ENCODE peak calls at places on chromosomes 2 and 18, in eight cellular contexts. One of them, this sample, is unnamed.

GRCh38 chr2:233165895-233166661 is 85.4 kb upstream of the ATG16L1 start:
- DNase-seq in T-helper 22 cell: no peak
- DNase-seq in H7: no peak
- DNase-seq in psoas muscle: peak
- DNase-seq in Caki2: peak
- DNase-seq in CD8-positive, alpha-beta T cell: peak
- DNase-seq in SK-MEL-5: no peak
- DNase-seq in AG09309: peak
- DNase-seq in this sample: peak

GRCh38 chr18:50006470-50007046 is 188.4 kb downstream of the MYO5B start:
- DNase-seq in T-helper 22 cell: no peak
- DNase-seq in H7: no peak
- DNase-seq in psoas muscle: no peak
- DNase-seq in Caki2: no peak
- DNase-seq in CD8-positive, alpha-beta T cell: no peak
- DNase-seq in SK-MEL-5: no peak
- DNase-seq in AG09309: no peak
- DNase-seq in this sample: no peak

GRCh38 chr18:28541941-28542340 is 365.0 kb upstream of the CDH2 start:
- DNase-seq in T-helper 22 cell: no peak
- DNase-seq in H7: no peak
- DNase-seq in psoas muscle: no peak
- DNase-seq in Caki2: no peak
- DNase-seq in CD8-positive, alpha-beta T cell: no peak
- DNase-seq in SK-MEL-5: no peak
- DNase-seq in AG09309: no peak
- DNase-seq in this sample: no peak

GRCh38 chr18:39594206-39594605 is 2028.6 kb upstream of the CELF4 start:
- DNase-seq in T-helper 22 cell: no peak
- DNase-seq in H7: no peak
- DNase-seq in psoas muscle: no peak
- DNase-seq in Caki2: no peak
- DNase-seq in CD8-positive, alpha-beta T cell: no peak
- DNase-seq in SK-MEL-5: no peak
- DNase-seq in AG09309: no peak
- DNase-seq in this sample: no peak

GRCh38 chr2:10989782-10990181 is 78.0 kb downstream of the KCNF1 start:
- DNase-seq in T-helper 22 cell: no peak
- DNase-seq in H7: no peak
- DNase-seq in psoas muscle: no peak
- DNase-seq in Caki2: no peak
- DNase-seq in CD8-positive, alpha-beta T cell: no peak
- DNase-seq in SK-MEL-5: no peak
- DNase-seq in AG09309: no peak
- DNase-seq in this sample: no peak

GRCh38 chr2:216557820-216558219 is 59.2 kb downstream of the RPL37A start:
- DNase-seq in T-helper 22 cell: no peak
- DNase-seq in H7: peak
- DNase-seq in psoas muscle: no peak
- DNase-seq in Caki2: no peak
- DNase-seq in CD8-positive, alpha-beta T cell: no peak
- DNase-seq in SK-MEL-5: no peak
- DNase-seq in AG09309: no peak
- DNase-seq in this sample: no peak

GRCh38 chr2:241354668-241355658 is 1.1 kb upstream of the FARP2 start:
- DNase-seq in T-helper 22 cell: peak
- DNase-seq in H7: peak
- DNase-seq in psoas muscle: peak
- DNase-seq in Caki2: peak
- DNase-seq in CD8-positive, alpha-beta T cell: peak
- DNase-seq in SK-MEL-5: peak
- DNase-seq in AG09309: no peak
- DNase-seq in this sample: peak

GRCh38 chr2:150126839-150127238 is 360.6 kb downstream of the RND3 start:
- DNase-seq in T-helper 22 cell: no peak
- DNase-seq in H7: no peak
- DNase-seq in psoas muscle: no peak
- DNase-seq in Caki2: no peak
- DNase-seq in CD8-positive, alpha-beta T cell: no peak
- DNase-seq in SK-MEL-5: no peak
- DNase-seq in AG09309: no peak
- DNase-seq in this sample: no peak

GRCh38 chr2:20551231-20551944 is 99.5 kb downstream of the HS1BP3 start:
- DNase-seq in T-helper 22 cell: no peak
- DNase-seq in H7: no peak
- DNase-seq in psoas muscle: peak
- DNase-seq in Caki2: no peak
- DNase-seq in CD8-positive, alpha-beta T cell: no peak
- DNase-seq in SK-MEL-5: no peak
- DNase-seq in AG09309: no peak
- DNase-seq in this sample: peak

GRCh38 chr2:203648273-203648672 is 58.2 kb upstream of the CD28 start:
- DNase-seq in T-helper 22 cell: no peak
- DNase-seq in H7: no peak
- DNase-seq in psoas muscle: no peak
- DNase-seq in Caki2: no peak
- DNase-seq in CD8-positive, alpha-beta T cell: no peak
- DNase-seq in SK-MEL-5: no peak
- DNase-seq in AG09309: no peak
- DNase-seq in this sample: no peak

GRCh38 chr2:202099515-202099914 is 26.5 kb downstream of the KIAA2012 start:
- DNase-seq in T-helper 22 cell: no peak
- DNase-seq in H7: no peak
- DNase-seq in psoas muscle: no peak
- DNase-seq in Caki2: no peak
- DNase-seq in CD8-positive, alpha-beta T cell: no peak
- DNase-seq in SK-MEL-5: no peak
- DNase-seq in AG09309: no peak
- DNase-seq in this sample: no peak

GRCh38 chr2:45123065-45123464 is 113.8 kb upstream of the SIX2 start:
- DNase-seq in T-helper 22 cell: no peak
- DNase-seq in H7: no peak
- DNase-seq in psoas muscle: no peak
- DNase-seq in Caki2: no peak
- DNase-seq in CD8-positive, alpha-beta T cell: no peak
- DNase-seq in SK-MEL-5: no peak
- DNase-seq in AG09309: no peak
- DNase-seq in this sample: no peak

GRCh38 chr2:29228276-29228675 is 113.1 kb downstream of the CLIP4 start:
- DNase-seq in T-helper 22 cell: no peak
- DNase-seq in H7: no peak
- DNase-seq in psoas muscle: no peak
- DNase-seq in Caki2: no peak
- DNase-seq in CD8-positive, alpha-beta T cell: no peak
- DNase-seq in SK-MEL-5: no peak
- DNase-seq in AG09309: no peak
- DNase-seq in this sample: no peak

GRCh38 chr2:160271166-160272086 is 71.4 kb upstream of the ITGB6 start:
- DNase-seq in T-helper 22 cell: no peak
- DNase-seq in H7: no peak
- DNase-seq in psoas muscle: no peak
- DNase-seq in Caki2: peak
- DNase-seq in CD8-positive, alpha-beta T cell: no peak
- DNase-seq in SK-MEL-5: no peak
- DNase-seq in AG09309: no peak
- DNase-seq in this sample: no peak

GRCh38 chr18:44035554-44035953 is 645.1 kb upstream of the SETBP1 start:
- DNase-seq in T-helper 22 cell: no peak
- DNase-seq in H7: no peak
- DNase-seq in psoas muscle: no peak
- DNase-seq in Caki2: no peak
- DNase-seq in CD8-positive, alpha-beta T cell: no peak
- DNase-seq in SK-MEL-5: no peak
- DNase-seq in AG09309: peak
- DNase-seq in this sample: no peak

GRCh38 chr2:7281348-7281747 is 364.1 kb downstream of the RNF144A start:
- DNase-seq in T-helper 22 cell: no peak
- DNase-seq in H7: no peak
- DNase-seq in psoas muscle: no peak
- DNase-seq in Caki2: no peak
- DNase-seq in CD8-positive, alpha-beta T cell: no peak
- DNase-seq in SK-MEL-5: no peak
- DNase-seq in AG09309: no peak
- DNase-seq in this sample: no peak

GRCh38 chr18:7102131-7102530 is 15.5 kb downstream of the LAMA1 start:
- DNase-seq in T-helper 22 cell: no peak
- DNase-seq in H7: no peak
- DNase-seq in psoas muscle: no peak
- DNase-seq in Caki2: no peak
- DNase-seq in CD8-positive, alpha-beta T cell: no peak
- DNase-seq in SK-MEL-5: peak
- DNase-seq in AG09309: no peak
- DNase-seq in this sample: no peak

GRCh38 chr2:222180619-222181018 is 118.2 kb downstream of the PAX3 start:
- DNase-seq in T-helper 22 cell: no peak
- DNase-seq in H7: no peak
- DNase-seq in psoas muscle: no peak
- DNase-seq in Caki2: no peak
- DNase-seq in CD8-positive, alpha-beta T cell: no peak
- DNase-seq in SK-MEL-5: no peak
- DNase-seq in AG09309: no peak
- DNase-seq in this sample: no peak